ENCODE peak calls at places on chromosome 10, in five cellular contexts. One of them, this sample, is unnamed.

GRCh38 chr10:88728107-88728763 is 22.2 kb downstream of the LIPK start:
- DNase-seq in activated naive CD8-positive, alpha-beta T cell treated with anti-CD3 and anti-CD28 coated beads for 36 hours: peak
- DNase-seq in hippocampal formation: no peak
- DNase-seq in ecto neural progenitor cell: peak
- DNase-seq in Panc1: no peak
- DNase-seq in this sample: no peak

GRCh38 chr10:93096901-93097300 is 23.2 kb downstream of the CYP26A1 start:
- DNase-seq in activated naive CD8-positive, alpha-beta T cell treated with anti-CD3 and anti-CD28 coated beads for 36 hours: no peak
- DNase-seq in hippocampal formation: no peak
- DNase-seq in ecto neural progenitor cell: no peak
- DNase-seq in Panc1: no peak
- DNase-seq in this sample: no peak

GRCh38 chr10:72334832-72335393 is 19.8 kb downstream of the DNAJB12 start:
- DNase-seq in activated naive CD8-positive, alpha-beta T cell treated with anti-CD3 and anti-CD28 coated beads for 36 hours: peak
- DNase-seq in hippocampal formation: peak
- DNase-seq in ecto neural progenitor cell: no peak
- DNase-seq in Panc1: no peak
- DNase-seq in this sample: peak

GRCh38 chr10:97361050-97361901 is 26.7 kb upstream of the FRAT2 start:
- DNase-seq in activated naive CD8-positive, alpha-beta T cell treated with anti-CD3 and anti-CD28 coated beads for 36 hours: no peak
- DNase-seq in hippocampal formation: no peak
- DNase-seq in ecto neural progenitor cell: no peak
- DNase-seq in Panc1: no peak
- DNase-seq in this sample: no peak

GRCh38 chr10:48634198-48634983 is 29.5 kb upstream of the ARHGAP22 start:
- DNase-seq in activated naive CD8-positive, alpha-beta T cell treated with anti-CD3 and anti-CD28 coated beads for 36 hours: peak
- DNase-seq in hippocampal formation: no peak
- DNase-seq in ecto neural progenitor cell: no peak
- DNase-seq in Panc1: no peak
- DNase-seq in this sample: no peak

GRCh38 chr10:29730969-29731368 is 96.2 kb upstream of the SVIL start:
- DNase-seq in activated naive CD8-positive, alpha-beta T cell treated with anti-CD3 and anti-CD28 coated beads for 36 hours: no peak
- DNase-seq in hippocampal formation: no peak
- DNase-seq in ecto neural progenitor cell: no peak
- DNase-seq in Panc1: no peak
- DNase-seq in this sample: no peak

GRCh38 chr10:89549510-89549909 is 14.1 kb upstream of the SLC16A12 start:
- DNase-seq in activated naive CD8-positive, alpha-beta T cell treated with anti-CD3 and anti-CD28 coated beads for 36 hours: no peak
- DNase-seq in hippocampal formation: no peak
- DNase-seq in ecto neural progenitor cell: no peak
- DNase-seq in Panc1: no peak
- DNase-seq in this sample: no peak

GRCh38 chr10:118962159-118962863 is 67.2 kb upstream of the NANOS1 start:
- DNase-seq in activated naive CD8-positive, alpha-beta T cell treated with anti-CD3 and anti-CD28 coated beads for 36 hours: no peak
- DNase-seq in hippocampal formation: no peak
- DNase-seq in ecto neural progenitor cell: no peak
- DNase-seq in Panc1: no peak
- DNase-seq in this sample: no peak

GRCh38 chr10:55358539-55358938 is 557.5 kb upstream of the PCDH15 start:
- DNase-seq in activated naive CD8-positive, alpha-beta T cell treated with anti-CD3 and anti-CD28 coated beads for 36 hours: no peak
- DNase-seq in hippocampal formation: no peak
- DNase-seq in ecto neural progenitor cell: no peak
- DNase-seq in Panc1: no peak
- DNase-seq in this sample: no peak

GRCh38 chr10:598415-599170 is 90.9 kb downstream of the DIP2C start:
- DNase-seq in activated naive CD8-positive, alpha-beta T cell treated with anti-CD3 and anti-CD28 coated beads for 36 hours: no peak
- DNase-seq in hippocampal formation: no peak
- DNase-seq in ecto neural progenitor cell: no peak
- DNase-seq in Panc1: no peak
- DNase-seq in this sample: no peak

GRCh38 chr10:98135222-98135899 is 904 bp downstream of the R3HCC1L start:
- DNase-seq in activated naive CD8-positive, alpha-beta T cell treated with anti-CD3 and anti-CD28 coated beads for 36 hours: no peak
- DNase-seq in hippocampal formation: no peak
- DNase-seq in ecto neural progenitor cell: no peak
- DNase-seq in Panc1: no peak
- DNase-seq in this sample: no peak

GRCh38 chr10:6382081-6382480 is 179.3 kb downstream of the PFKFB3 start:
- DNase-seq in activated naive CD8-positive, alpha-beta T cell treated with anti-CD3 and anti-CD28 coated beads for 36 hours: peak
- DNase-seq in hippocampal formation: peak
- DNase-seq in ecto neural progenitor cell: no peak
- DNase-seq in Panc1: no peak
- DNase-seq in this sample: no peak

GRCh38 chr10:110005716-110006115 is 2.1 kb upstream of the ADD3 start:
- DNase-seq in activated naive CD8-positive, alpha-beta T cell treated with anti-CD3 and anti-CD28 coated beads for 36 hours: no peak
- DNase-seq in hippocampal formation: peak
- DNase-seq in ecto neural progenitor cell: peak
- DNase-seq in Panc1: no peak
- DNase-seq in this sample: no peak

GRCh38 chr10:110356628-110357245 is 52.0 kb upstream of the SMNDC1 start:
- DNase-seq in activated naive CD8-positive, alpha-beta T cell treated with anti-CD3 and anti-CD28 coated beads for 36 hours: peak
- DNase-seq in hippocampal formation: no peak
- DNase-seq in ecto neural progenitor cell: no peak
- DNase-seq in Panc1: peak
- DNase-seq in this sample: peak

GRCh38 chr10:26481914-26482550 is 43.9 kb downstream of the APBB1IP start:
- DNase-seq in activated naive CD8-positive, alpha-beta T cell treated with anti-CD3 and anti-CD28 coated beads for 36 hours: no peak
- DNase-seq in hippocampal formation: no peak
- DNase-seq in ecto neural progenitor cell: no peak
- DNase-seq in Panc1: no peak
- DNase-seq in this sample: no peak

GRCh38 chr10:30059209-30060107 is at the start of gene JCAD:
- DNase-seq in activated naive CD8-positive, alpha-beta T cell treated with anti-CD3 and anti-CD28 coated beads for 36 hours: peak
- DNase-seq in hippocampal formation: peak
- DNase-seq in ecto neural progenitor cell: peak
- DNase-seq in Panc1: no peak
- DNase-seq in this sample: no peak

GRCh38 chr10:22770270-22770669 is 55.9 kb upstream of the PIP4K2A start:
- DNase-seq in activated naive CD8-positive, alpha-beta T cell treated with anti-CD3 and anti-CD28 coated beads for 36 hours: no peak
- DNase-seq in hippocampal formation: no peak
- DNase-seq in ecto neural progenitor cell: no peak
- DNase-seq in Panc1: no peak
- DNase-seq in this sample: no peak

GRCh38 chr10:36608251-36608650 is 517.1 kb upstream of the ANKRD30A start:
- DNase-seq in activated naive CD8-positive, alpha-beta T cell treated with anti-CD3 and anti-CD28 coated beads for 36 hours: no peak
- DNase-seq in hippocampal formation: no peak
- DNase-seq in ecto neural progenitor cell: no peak
- DNase-seq in Panc1: no peak
- DNase-seq in this sample: no peak

GRCh38 chr10:72509951-72510350 is 115.9 kb downstream of the MICU1 start:
- DNase-seq in activated naive CD8-positive, alpha-beta T cell treated with anti-CD3 and anti-CD28 coated beads for 36 hours: no peak
- DNase-seq in hippocampal formation: no peak
- DNase-seq in ecto neural progenitor cell: no peak
- DNase-seq in Panc1: no peak
- DNase-seq in this sample: no peak

GRCh38 chr10:103921248-103921647 is 3.3 kb upstream of the STN1 start:
- DNase-seq in activated naive CD8-positive, alpha-beta T cell treated with anti-CD3 and anti-CD28 coated beads for 36 hours: no peak
- DNase-seq in hippocampal formation: no peak
- DNase-seq in ecto neural progenitor cell: no peak
- DNase-seq in Panc1: no peak
- DNase-seq in this sample: no peak

GRCh38 chr10:48592346-48592745 is 12.5 kb downstream of the ARHGAP22 start:
- DNase-seq in activated naive CD8-positive, alpha-beta T cell treated with anti-CD3 and anti-CD28 coated beads for 36 hours: no peak
- DNase-seq in hippocampal formation: no peak
- DNase-seq in ecto neural progenitor cell: no peak
- DNase-seq in Panc1: no peak
- DNase-seq in this sample: no peak

GRCh38 chr10:30445716-30446115 is 11.7 kb downstream of the MAP3K8 start:
- DNase-seq in activated naive CD8-positive, alpha-beta T cell treated with anti-CD3 and anti-CD28 coated beads for 36 hours: no peak
- DNase-seq in hippocampal formation: no peak
- DNase-seq in ecto neural progenitor cell: no peak
- DNase-seq in Panc1: no peak
- DNase-seq in this sample: no peak

GRCh38 chr10:8060704-8061121 is 6.2 kb downstream of the GATA3 start:
- DNase-seq in activated naive CD8-positive, alpha-beta T cell treated with anti-CD3 and anti-CD28 coated beads for 36 hours: no peak
- DNase-seq in hippocampal formation: no peak
- DNase-seq in ecto neural progenitor cell: no peak
- DNase-seq in Panc1: no peak
- DNase-seq in this sample: no peak

GRCh38 chr10:79431422-79431821 is 14.0 kb downstream of the ZCCHC24 start:
- DNase-seq in activated naive CD8-positive, alpha-beta T cell treated with anti-CD3 and anti-CD28 coated beads for 36 hours: no peak
- DNase-seq in hippocampal formation: no peak
- DNase-seq in ecto neural progenitor cell: no peak
- DNase-seq in Panc1: no peak
- DNase-seq in this sample: no peak

GRCh38 chr10:96919785-96920425 is 87.8 kb downstream of the LCOR start:
- DNase-seq in activated naive CD8-positive, alpha-beta T cell treated with anti-CD3 and anti-CD28 coated beads for 36 hours: no peak
- DNase-seq in hippocampal formation: no peak
- DNase-seq in ecto neural progenitor cell: no peak
- DNase-seq in Panc1: no peak
- DNase-seq in this sample: no peak

GRCh38 chr10:47183726-47184084 is 116.3 kb upstream of the GDF10 start:
- DNase-seq in activated naive CD8-positive, alpha-beta T cell treated with anti-CD3 and anti-CD28 coated beads for 36 hours: no peak
- DNase-seq in hippocampal formation: no peak
- DNase-seq in ecto neural progenitor cell: no peak
- DNase-seq in Panc1: no peak
- DNase-seq in this sample: no peak

GRCh38 chr10:36730316-36730715 is 395.1 kb upstream of the ANKRD30A start:
- DNase-seq in activated naive CD8-positive, alpha-beta T cell treated with anti-CD3 and anti-CD28 coated beads for 36 hours: no peak
- DNase-seq in hippocampal formation: no peak
- DNase-seq in ecto neural progenitor cell: no peak
- DNase-seq in Panc1: no peak
- DNase-seq in this sample: no peak

GRCh38 chr10:91389636-91390512 is 20.3 kb upstream of the HECTD2 start:
- DNase-seq in activated naive CD8-positive, alpha-beta T cell treated with anti-CD3 and anti-CD28 coated beads for 36 hours: no peak
- DNase-seq in hippocampal formation: no peak
- DNase-seq in ecto neural progenitor cell: no peak
- DNase-seq in Panc1: no peak
- DNase-seq in this sample: no peak

GRCh38 chr10:100569687-100570517 is 34.2 kb downstream of the HIF1AN start:
- DNase-seq in activated naive CD8-positive, alpha-beta T cell treated with anti-CD3 and anti-CD28 coated beads for 36 hours: no peak
- DNase-seq in hippocampal formation: no peak
- DNase-seq in ecto neural progenitor cell: peak
- DNase-seq in Panc1: no peak
- DNase-seq in this sample: no peak

GRCh38 chr10:88660593-88660884 is 3.7 kb upstream of the LIPF start:
- DNase-seq in activated naive CD8-positive, alpha-beta T cell treated with anti-CD3 and anti-CD28 coated beads for 36 hours: no peak
- DNase-seq in hippocampal formation: no peak
- DNase-seq in ecto neural progenitor cell: no peak
- DNase-seq in Panc1: no peak
- DNase-seq in this sample: no peak

GRCh38 chr10:131127610-131128009 is 183.9 kb downstream of the TCERG1L start:
- DNase-seq in activated naive CD8-positive, alpha-beta T cell treated with anti-CD3 and anti-CD28 coated beads for 36 hours: no peak
- DNase-seq in hippocampal formation: no peak
- DNase-seq in ecto neural progenitor cell: no peak
- DNase-seq in Panc1: no peak
- DNase-seq in this sample: peak

GRCh38 chr10:110162749-110163148 is 44.7 kb upstream of the MXI1 start:
- DNase-seq in activated naive CD8-positive, alpha-beta T cell treated with anti-CD3 and anti-CD28 coated beads for 36 hours: no peak
- DNase-seq in hippocampal formation: no peak
- DNase-seq in ecto neural progenitor cell: no peak
- DNase-seq in Panc1: no peak
- DNase-seq in this sample: no peak